ENCODE peak calls at places on chromosomes 7 and 10, in eight cellular contexts. F is stimulated activated naive CD8-positive, alpha-beta T cell treated with anti-CD3 and anti-CD28 coated beads, Interleukin-15, amount 100 ng/mL, for 72 hours; J is HepG2; B is heart right ventricle; E is PC-3; Z is heart left ventricle; G is naive B cell; X is T-helper 17 cell. D is an unnamed sample.

GRCh38 chr7:835491-836401 is 3.5 kb downstream of the SUN1 start:
- ATAC-seq in Z (no peak), J (peak), G (peak), E (peak), B (peak), X (no peak), F (no peak), D (no peak)

GRCh38 chr7:39428221-39428620 is 138.0 kb upstream of the YAE1 start:
- ATAC-seq in Z (no peak), E (peak), B (no peak), F (no peak), G (no peak), X (no peak), J (no peak), D (no peak)

GRCh38 chr7:157087646-157088045 is 51.1 kb upstream of the UBE3C start:
- ATAC-seq in J (no peak), B (no peak), G (no peak), E (no peak), F (no peak), X (no peak), Z (no peak), D (no peak)

GRCh38 chr10:43121444-43121843 is 16.8 kb upstream of the CSGALNACT2 start:
- ATAC-seq in F (peak), G (no peak), E (no peak), X (no peak), B (no peak), J (no peak), Z (no peak), D (no peak)

GRCh38 chr7:151366872-151367207 is 25.2 kb downstream of the NUB1 start:
- ATAC-seq in G (no peak), F (no peak), E (no peak), B (peak), J (no peak), X (no peak), Z (peak), D (no peak)

GRCh38 chr7:11579141-11579540 is 252.9 kb downstream of the THSD7A start:
- ATAC-seq in J (no peak), B (no peak), G (no peak), Z (no peak), F (no peak), X (no peak), E (no peak), D (no peak)

GRCh38 chr7:152402384-152403250 is 33.2 kb downstream of the KMT2C start:
- ATAC-seq in J (no peak), B (peak), F (no peak), Z (no peak), E (peak), X (no peak), G (no peak), D (peak)

GRCh38 chr7:23467731-23468720 is 2.3 kb downstream of the IGF2BP3 start:
- ATAC-seq in J (peak), E (peak), X (peak), B (peak), Z (no peak), G (peak), F (peak), D (peak)

GRCh38 chr7:91287685-91288084 is 23.5 kb downstream of the FZD1 start:
- ATAC-seq in J (no peak), X (no peak), F (no peak), E (no peak), G (no peak), B (peak), Z (no peak), D (no peak)

GRCh38 chr10:34584164-34584563 is 230.9 kb downstream of the PARD3 start:
- ATAC-seq in B (no peak), J (no peak), F (no peak), G (no peak), E (no peak), Z (no peak), X (no peak), D (no peak)

GRCh38 chr10:35377050-35377723 is 40.9 kb downstream of the CCNY start:
- ATAC-seq in X (no peak), E (no peak), Z (no peak), G (no peak), F (peak), J (no peak), B (no peak), D (no peak)

GRCh38 chr7:50400114-50400513 is 50.0 kb downstream of the FIGNL1 start:
- ATAC-seq in F (no peak), X (no peak), J (no peak), E (no peak), B (no peak), G (no peak), Z (no peak), D (no peak)

GRCh38 chr7:121960678-121961461 is 87.9 kb downstream of the PTPRZ1 start:
- ATAC-seq in X (no peak), J (peak), Z (no peak), F (no peak), E (peak), G (no peak), B (no peak), D (no peak)

GRCh38 chr10:122746408-122746807 is 46.8 kb upstream of the C10orf120 start:
- ATAC-seq in J (no peak), B (no peak), X (no peak), E (no peak), F (no peak), Z (no peak), G (no peak), D (no peak)

GRCh38 chr10:112232670-112233069 is 49.1 kb upstream of the GPAM start:
- ATAC-seq in Z (no peak), G (peak), X (no peak), J (no peak), B (no peak), E (no peak), F (no peak), D (peak)

GRCh38 chr7:87151701-87152111 is 547 bp upstream of the DMTF1 start:
- ATAC-seq in G (peak), Z (peak), J (peak), X (peak), B (no peak), F (peak), E (peak), D (no peak)

GRCh38 chr10:31000071-31000787 is 31.4 kb downstream of the ZNF438 start:
- ATAC-seq in F (peak), J (no peak), G (no peak), X (no peak), E (no peak), B (no peak), Z (no peak), D (no peak)